ENCODE peak calls at places on chromosomes 13 and 19, in seven cellular contexts. R is endothelial cell of umbilical vein, U is lower leg skin, I is erythroblast, P is adrenal gland, O is vagina, F is IMR-90. V is an unnamed sample.

GRCh38 chr13:24680258-24680920 is at the start of gene ATP12A:
- DNase-seq in R (no peak), I (no peak), F (no peak), O (no peak), U (peak), P (no peak), V (no peak)

GRCh38 chr19:23262892-23263291 is 12.7 kb upstream of the ZNF724 start:
- DNase-seq in F (no peak), I (no peak), O (no peak), R (no peak), U (no peak), P (no peak), V (no peak)

GRCh38 chr19:8302357-8302691 is 5.8 kb downstream of the CD320 start:
- DNase-seq in P (peak), U (peak), F (no peak), O (no peak), R (no peak), I (peak), V (no peak)

GRCh38 chr13:47816835-47817234 is 184.2 kb downstream of the SUCLA2 start:
- DNase-seq in I (no peak), F (no peak), R (no peak), P (no peak), U (no peak), O (no peak), V (no peak)

GRCh38 chr19:963401-964022 is 20.6 kb upstream of the WDR18 start:
- DNase-seq in U (no peak), I (no peak), P (no peak), O (no peak), F (no peak), R (no peak), V (no peak)

GRCh38 chr13:97109841-97110492 is 112.2 kb upstream of the MBNL2 start:
- DNase-seq in F (peak), U (peak), O (no peak), P (peak), R (peak), I (peak), V (peak)

GRCh38 chr13:94967183-94968039 is 255.1 kb upstream of the SOX21 start:
- DNase-seq in U (no peak), P (no peak), O (no peak), I (peak), F (no peak), R (peak), V (no peak)

GRCh38 chr19:34176581-34176980 is 4.3 kb downstream of the LSM14A start:
- DNase-seq in F (no peak), R (no peak), O (no peak), I (no peak), P (no peak), U (no peak), V (no peak)

GRCh38 chr19:44113784-44114390 is 688 bp downstream of the ZNF225 start:
- DNase-seq in R (no peak), F (peak), P (peak), O (no peak), U (peak), I (peak), V (no peak)

GRCh38 chr19:5823579-5824281 is 15.8 kb downstream of the FUT6 start:
- DNase-seq in R (no peak), I (no peak), O (no peak), U (no peak), F (no peak), P (peak), V (no peak)

GRCh38 chr19:53977429-53977990 is 13.9 kb upstream of the CACNG6 start:
- DNase-seq in P (peak), F (peak), I (peak), R (peak), U (peak), O (no peak), V (peak)

GRCh38 chr19:46378268-46378667 is 31.4 kb downstream of the PPP5C start:
- DNase-seq in O (no peak), P (no peak), R (peak), F (peak), I (no peak), U (no peak), V (no peak)

GRCh38 chr19:5355693-5356092 is 15.1 kb upstream of the PTPRS start:
- DNase-seq in P (no peak), O (no peak), R (no peak), U (no peak), I (no peak), F (no peak), V (no peak)

GRCh38 chr13:29849071-29849541 is 1.3 kb downstream of the UBL3 start:
- DNase-seq in F (peak), I (peak), R (peak), U (no peak), O (no peak), P (peak), V (no peak)

GRCh38 chr13:63209330-63210017 is 1793.8 kb upstream of the PCDH20 start:
- DNase-seq in P (no peak), U (no peak), R (no peak), F (peak), O (no peak), I (no peak), V (no peak)

GRCh38 chr13:35618565-35619083 is 142.1 kb upstream of the MAB21L1 start:
- DNase-seq in I (no peak), R (no peak), O (no peak), U (no peak), P (no peak), F (no peak), V (no peak)

GRCh38 chr19:5156231-5156986 is 184.2 kb downstream of the PTPRS start:
- DNase-seq in P (no peak), I (no peak), F (no peak), U (peak), R (no peak), O (no peak), V (peak)

GRCh38 chr13:19587635-19588300 is 26.4 kb upstream of the TPTE2 start:
- DNase-seq in P (peak), F (peak), I (peak), U (peak), O (no peak), R (peak), V (no peak)

GRCh38 chr19:38877781-38878574 is at the start of gene RINL:
- DNase-seq in R (peak), I (peak), U (no peak), O (no peak), F (no peak), P (no peak), V (no peak)

GRCh38 chr19:46428278-46429141 is at the start of gene PNMA8C:
- DNase-seq in F (peak), U (no peak), I (peak), P (peak), R (peak), O (no peak), V (peak)

GRCh38 chr19:1752009-1752756 is 1.1 kb upstream of the ONECUT3 start:
- DNase-seq in R (no peak), F (no peak), P (no peak), U (no peak), O (no peak), I (no peak), V (no peak)

GRCh38 chr19:1069009-1069779 is 2.2 kb downstream of the ARHGAP45 start:
- DNase-seq in P (peak), O (no peak), I (no peak), R (peak), F (no peak), U (peak), V (peak)

DNA sequence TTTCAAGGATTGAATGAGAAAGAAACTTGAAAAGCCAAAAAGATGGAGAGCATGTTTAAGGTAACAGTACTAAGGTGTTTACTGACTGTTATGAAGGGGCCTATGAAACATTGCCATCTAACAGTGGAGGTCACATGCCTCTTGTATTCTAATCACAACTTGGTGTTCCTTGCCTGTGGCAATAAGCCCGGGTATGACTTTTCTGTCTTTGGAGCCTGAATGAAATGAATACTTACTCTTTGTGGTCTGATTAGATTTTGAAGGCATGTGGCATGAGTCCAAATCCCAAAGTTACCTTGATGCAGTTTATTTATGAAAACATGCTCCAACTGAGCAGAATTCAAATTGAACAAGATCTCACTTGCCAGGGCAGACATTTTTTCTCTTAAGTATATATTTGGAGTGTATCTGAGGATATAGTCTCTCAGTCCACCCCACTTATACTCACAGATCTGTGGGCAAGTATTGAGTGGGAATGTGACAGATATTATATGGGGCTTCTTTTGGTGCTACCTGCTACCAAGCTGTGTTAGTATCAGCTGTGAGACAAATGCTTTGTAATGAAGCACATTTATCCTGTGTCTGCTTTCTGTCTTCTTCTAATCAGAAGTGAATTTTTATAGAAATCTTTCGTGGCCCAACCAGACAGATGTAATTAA is 67.5 kb downstream of the B3GLCT start:
- DNase-seq in P (no peak), I (no peak), O (no peak), U (no peak), R (no peak), F (no peak), V (no peak)
- TF ChIP-seq POLR2A in P (no peak), I (no peak), O (no peak), U (no peak), R (no peak), F (no peak), V (no peak)

GRCh38 chr13:111181977-111182376 is 66.9 kb downstream of the ARHGEF7 start:
- DNase-seq in R (no peak), F (no peak), O (no peak), P (no peak), U (peak), I (no peak), V (no peak)

GRCh38 chr13:111184685-111185401 is 69.7 kb downstream of the ARHGEF7 start:
- DNase-seq in O (no peak), F (no peak), R (no peak), U (no peak), P (no peak), I (no peak), V (peak)

GRCh38 chr13:111186305-111186930 is 71.3 kb downstream of the ARHGEF7 start:
- DNase-seq in O (no peak), R (no peak), U (no peak), P (no peak), I (no peak), F (no peak), V (no peak)

GRCh38 chr13:111183087-111183645 is 68.1 kb downstream of the ARHGEF7 start:
- DNase-seq in O (no peak), U (peak), R (no peak), F (no peak), I (no peak), P (no peak), V (no peak)

GRCh38 chr13:111183959-111184684 is 69.0 kb downstream of the ARHGEF7 start:
- DNase-seq in R (no peak), P (peak), I (no peak), F (no peak), O (no peak), U (no peak), V (no peak)
- TF ChIP-seq POLR2A in R (no peak), P (no peak), I (no peak), F (no peak), O (no peak), U (no peak), V (no peak)

GRCh38 chr19:36489139-36489919 is at the start of gene ZNF566:
- DNase-seq in U (peak), P (peak), F (peak), O (no peak), R (peak), I (peak), V (peak)
- TF ChIP-seq POLR2A in U (no peak), P (peak), F (peak), O (no peak), R (no peak), I (peak), V (peak)

DNA sequence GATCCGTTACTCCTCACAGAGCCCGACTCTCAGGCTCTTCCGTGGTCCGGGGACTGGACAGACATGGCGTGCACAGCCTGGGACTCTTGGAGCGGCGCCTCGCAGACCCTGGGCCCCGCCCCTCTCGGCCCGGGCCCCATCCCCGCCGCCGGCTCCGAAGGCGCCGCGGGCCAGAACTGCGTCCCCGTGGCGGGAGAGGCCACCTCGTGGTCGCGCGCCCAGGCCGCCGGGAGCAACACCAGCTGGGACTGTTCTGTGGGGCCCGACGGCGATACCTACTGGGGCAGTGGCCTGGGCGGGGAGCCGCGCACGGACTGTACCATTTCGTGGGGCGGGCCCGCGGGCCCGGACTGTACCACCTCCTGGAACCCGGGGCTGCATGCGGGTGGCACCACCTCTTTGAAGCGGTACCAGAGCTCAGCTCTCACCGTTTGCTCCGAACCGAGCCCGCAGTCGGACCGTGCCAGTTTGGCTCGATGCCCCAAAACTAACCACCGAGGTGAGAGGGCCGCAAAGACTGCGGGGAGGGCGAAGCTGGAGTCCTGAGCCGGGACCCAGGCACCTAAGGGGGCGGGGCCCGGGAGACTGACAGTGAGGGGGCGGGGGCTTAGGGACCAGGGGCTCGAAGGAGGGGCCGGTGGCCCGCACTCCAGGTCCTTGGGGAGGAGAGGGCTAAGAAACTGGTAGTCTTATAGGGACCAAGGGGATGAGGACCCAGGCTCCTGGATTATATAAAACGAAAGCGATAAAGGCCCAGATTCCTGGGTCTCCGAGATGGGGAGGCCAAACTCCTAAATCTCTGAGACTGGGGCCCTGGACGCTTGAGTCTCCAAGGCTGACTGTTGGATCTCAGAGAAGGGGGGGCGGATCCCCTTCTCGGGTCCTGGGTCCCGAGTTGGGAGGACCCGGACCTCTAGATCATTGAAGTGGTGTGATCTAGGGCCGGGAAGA is 2.0 kb downstream of the ETV2 start:
- DNase-seq in U (peak), R (peak), F (peak), I (peak), P (peak), O (no peak), V (peak)
- TF ChIP-seq POLR2A in U (no peak), R (peak), F (peak), I (peak), P (peak), O (no peak), V (no peak)

DNA sequence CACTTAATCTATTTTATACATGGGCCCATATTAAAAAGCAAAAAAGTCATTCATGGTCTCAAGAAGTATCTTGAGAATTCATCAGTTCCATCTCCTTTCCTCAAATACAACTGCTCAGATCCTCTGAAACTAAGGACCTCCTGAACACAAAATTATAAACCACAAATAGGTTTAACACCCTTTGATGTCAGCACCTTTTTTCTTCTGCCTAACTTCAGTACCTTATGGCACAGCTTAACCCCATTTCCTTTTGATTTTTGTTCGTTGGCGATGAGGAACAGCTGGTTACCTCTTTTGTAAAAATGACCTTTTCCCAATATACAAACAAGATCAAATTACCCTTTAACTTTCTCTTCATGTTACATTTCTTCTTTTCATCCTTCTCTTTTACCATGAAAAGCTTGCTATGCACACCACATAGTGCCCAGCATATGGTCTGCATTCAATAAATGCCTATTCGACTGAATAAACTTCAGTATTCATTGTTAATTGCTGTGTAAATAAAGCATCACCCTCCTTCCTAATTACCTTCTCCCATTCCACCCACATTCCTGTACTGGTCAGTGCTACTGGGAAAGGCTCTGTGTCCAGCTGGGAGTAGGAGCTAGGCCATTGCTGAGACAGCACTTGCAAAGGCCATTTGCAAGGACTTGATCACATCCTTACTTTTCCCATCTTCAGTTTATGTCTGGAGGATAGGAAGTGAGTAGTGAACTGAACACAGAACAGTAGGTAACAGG is 317.9 kb downstream of the SHISA2 start:
- DNase-seq in O (no peak), I (no peak), U (no peak), F (no peak), P (no peak), R (no peak), V (no peak)
- TF ChIP-seq POLR2A in O (no peak), I (no peak), U (no peak), F (no peak), P (no peak), R (no peak), V (no peak)

GRCh38 chr19:20776083-20777076 is at the start of gene ZNF66:
- DNase-seq in I (peak), R (peak), O (peak), P (peak), U (peak), F (peak), V (peak)
- TF ChIP-seq POLR2A in I (peak), R (peak), O (no peak), P (peak), U (no peak), F (peak), V (peak)

GRCh38 chr19:41322451-41322850 is 12.5 kb downstream of the CCDC97 start:
- DNase-seq in F (no peak), O (no peak), I (no peak), R (no peak), P (no peak), U (no peak), V (no peak)

GRCh38 chr19:41321600-41322270 is 11.8 kb downstream of the CCDC97 start:
- DNase-seq in U (no peak), P (peak), R (peak), I (peak), F (peak), O (no peak), V (no peak)

GRCh38 chr19:41320568-41320967 is 10.6 kb downstream of the CCDC97 start:
- DNase-seq in P (no peak), O (no peak), F (no peak), U (no peak), R (no peak), I (no peak), V (no peak)

GRCh38 chr19:41320185-41320518 is 10.2 kb downstream of the CCDC97 start:
- DNase-seq in I (no peak), F (no peak), O (no peak), R (no peak), U (no peak), P (no peak), V (no peak)

GRCh38 chr19:41321204-41321599 is 11.2 kb downstream of the CCDC97 start:
- DNase-seq in I (no peak), U (no peak), P (no peak), O (no peak), F (no peak), R (no peak), V (no peak)
- TF ChIP-seq POLR2A in I (no peak), U (no peak), P (no peak), O (no peak), F (no peak), R (no peak), V (no peak)

GRCh38 chr19:18340237-18340989 is at the start of gene PGPEP1:
- DNase-seq in I (peak), P (peak), O (no peak), F (peak), R (peak), U (peak), V (peak)
- TF ChIP-seq POLR2A in I (peak), P (peak), O (no peak), F (no peak), R (peak), U (no peak), V (peak)